ENCODE peak calls at places on chromosomes 13 and 19, in four cellular contexts. E is H9, C is right cardiac atrium, M is heart right ventricle. G is an unnamed sample. For H3K4me1, the result is how much of the 10 kb centered on the place peaks cover.

GRCh38 chr19:41811981-41812380 is 15.6 kb downstream of the CEACAM3 start:
- DNase-seq in E (no peak), C (no peak), M (no peak), G (no peak)

GRCh38 chr13:113034451-113035208 is 65.6 kb downstream of the MCF2L start:
- DNase-seq in E (peak), C (peak), M (peak), G (no peak)

GRCh38 chr13:110344320-110344719 is 37.2 kb downstream of the COL4A2 start:
- DNase-seq in E (no peak), C (no peak), M (no peak), G (no peak)

GRCh38 chr19:34962281-34962944 is 1.6 kb downstream of the ZNF792 start:
- DNase-seq in E (no peak), C (no peak), M (no peak), G (peak)

GRCh38 chr19:9667898-9668297 is 7.0 kb downstream of the ZNF562 start:
- DNase-seq in E (no peak), C (no peak), M (no peak), G (no peak)

GRCh38 chr13:107907065-107907464 is 308.3 kb downstream of the LIG4 start:
- DNase-seq in E (no peak), C (no peak), M (no peak), G (no peak)

GRCh38 chr19:55626350-55626749 is 2.0 kb upstream of the ZNF784 start:
- DNase-seq in E (no peak), C (no peak), M (no peak), G (peak)

GRCh38 chr13:101399365-101399764 is 16.9 kb downstream of the NALCN start:
- DNase-seq in E (no peak), C (no peak), M (no peak), G (no peak)

GRCh38 chr19:21947775-21948174 is 63.0 kb downstream of the ZNF208 start:
- DNase-seq in E (no peak), C (no peak), M (no peak), G (no peak)

GRCh38 chr19:6530385-6531162 is at the start of gene TNFSF9:
- DNase-seq in E (peak), C (peak), M (peak), G (peak)

GRCh38 chr13:46297338-46297737 is 85.6 kb downstream of the LRRC63 start:
- DNase-seq in E (no peak), C (no peak), M (no peak), G (no peak)

GRCh38 chr13:111555906-111556305 is 235.5 kb downstream of the TEX29 start:
- DNase-seq in E (no peak), C (no peak), M (no peak), G (no peak)

GRCh38 chr19:57903298-57904174 is 12.9 kb downstream of the ZNF417 start:
- DNase-seq in E (no peak), C (no peak), M (no peak), G (no peak)

GRCh38 chr19:41161903-41162302 is 31.1 kb upstream of the CYP2S1 start:
- DNase-seq in E (peak), C (no peak), M (no peak), G (no peak)

GRCh38 chr19:16139752-16140151 is 3.7 kb upstream of the HSH2D start:
- DNase-seq in E (no peak), C (no peak), M (no peak), G (no peak)

GRCh38 chr19:40962460-40962961 is 28.6 kb upstream of the CYP2B6 start:
- DNase-seq in E (no peak), C (no peak), M (no peak), G (no peak)

GRCh38 chr13:72920097-72920496 is 138.2 kb downstream of the PIBF1 start:
- DNase-seq in E (no peak), C (peak), M (no peak), G (no peak)

GRCh38 chr19:13002970-13003540 is 7.8 kb downstream of the NFIX start:
- DNase-seq in E (no peak), C (peak), M (no peak), G (no peak)

GRCh38 chr19:13005861-13006370 is 10.6 kb downstream of the NFIX start:
- DNase-seq in E (no peak), C (no peak), M (no peak), G (no peak)

GRCh38 chr19:13006431-13007281 is 11.4 kb downstream of the NFIX start:
- DNase-seq in E (no peak), C (no peak), M (no peak), G (no peak)

GRCh38 chr19:13004273-13004672 is 9.0 kb downstream of the NFIX start:
- DNase-seq in E (no peak), C (peak), M (no peak), G (no peak)

GRCh38 chr19:13005253-13005652 is 10.0 kb downstream of the NFIX start:
- DNase-seq in E (no peak), C (no peak), M (no peak), G (no peak)
- H3K4me1 ChIP-seq in E (under half), C (under half), M (half or more), G (under half)

GRCh38 chr13:50126378-50127016 is 111.3 kb downstream of the KCNRG start:
- DNase-seq in E (peak), C (no peak), M (no peak), G (no peak)
- H3K4me1 ChIP-seq in E (under half), C (under half), M (half or more), G (under half)

GRCh38 chr19:18274303-18274775 is at the start of gene IQCN:
- DNase-seq in E (peak), C (no peak), M (no peak), G (no peak)
- H3K4me1 ChIP-seq in E (under half), C (under half), M (half or more), G (under half)

GRCh38 chr19:19152668-19153384 is 14.5 kb upstream of the TMEM161A start:
- DNase-seq in E (no peak), C (no peak), M (peak), G (no peak)
- H3K4me1 ChIP-seq in E (under half), C (under half), M (under half), G (under half)

GRCh38 chr13:38008636-38009035 is 139.1 kb upstream of the TRPC4 start:
- DNase-seq in E (no peak), C (no peak), M (no peak), G (no peak)
- H3K4me1 ChIP-seq in E (under half), C (under half), M (under half), G (under half)

GRCh38 chr19:2235396-2236284 is 489 bp downstream of the PLEKHJ1 start:
- DNase-seq in E (no peak), C (peak), M (peak), G (no peak)

GRCh38 chr19:2236285-2237050 is at the start of the genes PLEKHJ1 and SF3A2:
- DNase-seq in E (peak), C (peak), M (peak), G (peak)

GRCh38 chr19:2237869-2238153 is 1.2 kb downstream of the SF3A2 start:
- DNase-seq in E (no peak), C (no peak), M (no peak), G (no peak)

GRCh38 chr19:2239173-2239572 is 2.5 kb downstream of the SF3A2 start:
- DNase-seq in E (no peak), C (no peak), M (no peak), G (no peak)

GRCh38 chr19:2237051-2237868 is 636 bp downstream of the SF3A2 start:
- DNase-seq in E (no peak), C (no peak), M (no peak), G (no peak)
- H3K4me1 ChIP-seq in E (under half), C (under half), M (half or more), G (half or more)